ENCODE peak calls at places on chromosomes 4 and X, in four cellular contexts. S, B, U and K are unnamed samples. For H3K27me3, the result is how much of the 10 kb centered on the place peaks cover.

GRCh38 chr4:125714845-125715244 is 400.1 kb downstream of the FAT4 start:
- DNase-seq in S (no peak), B (no peak), U (no peak), K (no peak)

GRCh38 chrX:54530358-54530900 is 410 bp downstream of the GNL3L start:
- DNase-seq in S (no peak), B (no peak), U (no peak), K (no peak)

GRCh38 chr4:95050980-95051688 is 293.4 kb downstream of the BMPR1B start:
- DNase-seq in S (no peak), B (no peak), U (no peak), K (peak)

GRCh38 chr4:133147365-133147821 is 1.7 kb upstream of the PCDH10 start:
- DNase-seq in S (no peak), B (no peak), U (no peak), K (no peak)

GRCh38 chrX:68652327-68652930 is 5.0 kb downstream of the STARD8 start:
- DNase-seq in S (no peak), B (no peak), U (no peak), K (no peak)

GRCh38 chr4:184331155-184331995 is 113.7 kb upstream of the ENPP6 start:
- DNase-seq in S (no peak), B (peak), U (no peak), K (peak)

GRCh38 chr4:41256131-41256739 is 493 bp upstream of the UCHL1 start:
- DNase-seq in S (no peak), B (no peak), U (no peak), K (no peak)

GRCh38 chr4:111494971-111495370 is 650.3 kb upstream of the FAM241A start:
- DNase-seq in S (no peak), B (no peak), U (no peak), K (no peak)

GRCh38 chr4:83152771-83153170 is 38.2 kb upstream of the PLAC8 start:
- DNase-seq in S (no peak), B (no peak), U (no peak), K (no peak)

GRCh38 chrX:107721318-107721717 is 54.3 kb downstream of the TSC22D3 start:
- DNase-seq in S (no peak), B (no peak), U (no peak), K (no peak)

GRCh38 chrX:1493877-1494510 is 41.3 kb upstream of the ASMTL start:
- DNase-seq in S (no peak), B (no peak), U (no peak), K (no peak)

GRCh38 chr4:797066-797465 is 28.9 kb downstream of the CPLX1 start:
- DNase-seq in S (no peak), B (no peak), U (no peak), K (no peak)

GRCh38 chr4:794911-795725 is 30.8 kb downstream of the CPLX1 start:
- DNase-seq in S (no peak), B (no peak), U (no peak), K (no peak)

GRCh38 chr4:795726-796119 is 30.2 kb downstream of the CPLX1 start:
- DNase-seq in S (no peak), B (no peak), U (no peak), K (no peak)

GRCh38 chr4:793941-794621 is 31.8 kb downstream of the CPLX1 start:
- DNase-seq in S (no peak), B (no peak), U (no peak), K (no peak)

GRCh38 chr4:796206-796605 is 29.7 kb downstream of the CPLX1 start:
- DNase-seq in S (no peak), B (no peak), U (no peak), K (no peak)
- H3K27me3 ChIP-seq in S (under half), B (under half), U (under half), K (under half)

DNA sequence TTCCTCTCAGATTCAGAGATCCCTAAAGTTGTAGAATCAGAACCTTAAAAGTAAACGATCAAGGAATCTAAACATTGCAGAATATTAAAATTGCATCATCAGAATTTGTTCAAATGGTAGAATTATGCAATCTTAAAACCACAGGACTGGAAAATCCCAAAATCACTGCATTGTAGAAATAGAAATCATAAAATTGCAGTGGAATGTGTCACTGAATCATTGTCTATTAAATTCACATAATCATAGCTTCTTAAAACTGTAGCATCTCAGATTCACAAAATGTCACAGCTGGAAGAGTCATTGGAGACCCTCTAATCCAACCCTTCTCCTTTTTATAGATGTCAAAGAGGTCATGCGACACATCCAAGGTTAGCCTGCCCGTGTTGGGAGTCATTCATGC is 15.6 kb downstream of the IQSEC2 start:
- DNase-seq in S (no peak), B (no peak), U (no peak), K (no peak)
- H3K27me3 ChIP-seq in S (under half), B (under half), U (under half), K (under half)

DNA sequence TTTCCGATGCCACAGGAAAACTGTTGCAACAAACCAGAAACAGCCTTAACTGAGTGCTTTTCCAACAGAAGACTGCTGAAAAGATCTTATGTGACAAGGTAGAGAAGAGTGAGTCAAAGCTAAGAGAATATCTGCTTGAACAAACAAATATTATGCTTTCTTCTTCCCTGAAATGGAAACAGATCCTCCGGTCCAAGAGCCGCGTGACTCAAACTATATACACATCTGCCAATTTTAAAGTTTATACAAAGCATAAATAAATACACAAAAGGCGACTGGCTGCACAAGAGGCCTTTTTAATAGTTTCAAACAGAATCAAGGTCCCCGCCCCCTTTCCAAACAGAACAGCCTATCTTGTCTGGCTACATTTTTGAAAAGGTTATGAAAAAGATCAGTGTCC is 329.7 kb upstream of the F9 start:
- DNase-seq in S (no peak), B (no peak), U (peak), K (peak)
- H3K27me3 ChIP-seq in S (under half), B (under half), U (under half), K (under half)

GRCh38 chr4:174089711-174090110 is 193.8 kb downstream of the FBXO8 start:
- DNase-seq in S (no peak), B (no peak), U (no peak), K (no peak)

GRCh38 chr4:174080361-174080760 is 203.1 kb downstream of the FBXO8 start:
- DNase-seq in S (no peak), B (no peak), U (no peak), K (no peak)

GRCh38 chr4:174086829-174087799 is 196.4 kb downstream of the FBXO8 start:
- DNase-seq in S (no peak), B (no peak), U (no peak), K (no peak)

GRCh38 chr4:174084981-174085380 is 198.5 kb downstream of the FBXO8 start:
- DNase-seq in S (no peak), B (no peak), U (no peak), K (no peak)

GRCh38 chr4:174084542-174084941 is 198.9 kb downstream of the FBXO8 start:
- DNase-seq in S (no peak), B (no peak), U (no peak), K (no peak)
- H3K27me3 ChIP-seq in S (under half), B (under half), U (under half), K (under half)